ENCODE peak calls at places on chromosomes 5 and 9, in seven cellular contexts. Z is A549, N is sigmoid colon, H is ovary, L is transverse colon, J is esophagus muscularis mucosa, F is tibial nerve. D is an unnamed sample.

GRCh38 chr9:72894342-72894741 is 58.5 kb downstream of the ALDH1A1 start:
- DNase-seq in L (no peak), H (no peak), N (no peak), J (no peak), Z (no peak), F (no peak), D (no peak)

GRCh38 chr5:149217802-149218153 is 53.9 kb upstream of the AFAP1L1 start:
- DNase-seq in N (no peak), H (no peak), J (no peak), F (no peak), Z (no peak), L (no peak), D (no peak)

GRCh38 chr5:9524941-9525340 is 20.9 kb downstream of the SEMA5A start:
- DNase-seq in N (no peak), J (no peak), L (no peak), F (no peak), Z (no peak), H (no peak), D (no peak)

GRCh38 chr9:123453058-123453667 is 97.2 kb downstream of the CRB2 start:
- DNase-seq in H (no peak), F (no peak), L (no peak), Z (no peak), N (peak), J (no peak), D (no peak)

GRCh38 chr5:123916331-123917121 is 404.5 kb downstream of the CSNK1G3 start:
- DNase-seq in Z (no peak), F (no peak), H (no peak), N (no peak), L (no peak), J (no peak), D (no peak)

GRCh38 chr9:115604831-115605483 is 487.0 kb upstream of the TNC start:
- DNase-seq in J (no peak), Z (peak), N (no peak), L (no peak), H (no peak), F (no peak), D (no peak)

GRCh38 chr9:95645992-95646391 is 129.2 kb upstream of the PTCH1 start:
- DNase-seq in F (no peak), Z (no peak), J (no peak), L (no peak), H (no peak), N (no peak), D (no peak)

GRCh38 chr5:1519631-1520141 is 4.1 kb downstream of the LPCAT1 start:
- DNase-seq in H (peak), L (peak), N (peak), J (no peak), F (no peak), Z (no peak), D (peak)

DNA sequence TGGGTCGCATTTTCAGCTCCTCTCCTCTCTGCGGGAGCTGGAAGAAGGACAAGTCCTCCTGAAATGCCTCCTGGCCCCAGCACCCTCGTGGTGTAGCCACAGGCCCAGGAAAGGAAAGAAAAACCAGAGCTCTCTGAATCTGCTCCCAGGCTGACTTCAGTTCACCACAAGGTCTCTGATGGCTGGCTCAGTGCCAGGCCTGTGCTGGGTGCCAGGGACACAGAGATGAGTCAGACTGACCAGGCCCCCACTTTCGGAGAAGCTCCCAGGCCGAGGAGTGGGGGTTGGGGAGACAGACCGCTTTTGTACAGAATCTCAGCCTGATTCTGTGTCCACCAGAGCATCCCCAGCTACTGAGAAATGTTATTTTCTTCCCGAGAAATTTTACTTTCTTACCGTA is 12.1 kb downstream of the GLIPR2 start:
- DNase-seq in J (peak), F (peak), N (peak), L (peak), H (peak), Z (peak), D (peak)
- TF ChIP-seq CTCF in J (no peak), F (peak), N (no peak), L (no peak), H (no peak), Z (no peak), D (no peak)

GRCh38 chr5:102856374-102856748 is 101.3 kb downstream of the PAM start:
- DNase-seq in J (no peak), Z (no peak), L (no peak), H (no peak), N (no peak), F (no peak), D (no peak)

GRCh38 chr5:102858808-102859207 is 103.7 kb downstream of the PAM start:
- DNase-seq in J (no peak), Z (no peak), N (no peak), H (no peak), F (no peak), L (no peak), D (no peak)

GRCh38 chr5:102855684-102856373 is 100.7 kb downstream of the PAM start:
- DNase-seq in Z (no peak), N (no peak), L (no peak), J (no peak), F (no peak), H (no peak), D (no peak)

GRCh38 chr5:102858221-102858620 is 103.1 kb downstream of the PAM start:
- DNase-seq in F (no peak), L (no peak), J (no peak), Z (peak), N (no peak), H (no peak), D (no peak)

DNA sequence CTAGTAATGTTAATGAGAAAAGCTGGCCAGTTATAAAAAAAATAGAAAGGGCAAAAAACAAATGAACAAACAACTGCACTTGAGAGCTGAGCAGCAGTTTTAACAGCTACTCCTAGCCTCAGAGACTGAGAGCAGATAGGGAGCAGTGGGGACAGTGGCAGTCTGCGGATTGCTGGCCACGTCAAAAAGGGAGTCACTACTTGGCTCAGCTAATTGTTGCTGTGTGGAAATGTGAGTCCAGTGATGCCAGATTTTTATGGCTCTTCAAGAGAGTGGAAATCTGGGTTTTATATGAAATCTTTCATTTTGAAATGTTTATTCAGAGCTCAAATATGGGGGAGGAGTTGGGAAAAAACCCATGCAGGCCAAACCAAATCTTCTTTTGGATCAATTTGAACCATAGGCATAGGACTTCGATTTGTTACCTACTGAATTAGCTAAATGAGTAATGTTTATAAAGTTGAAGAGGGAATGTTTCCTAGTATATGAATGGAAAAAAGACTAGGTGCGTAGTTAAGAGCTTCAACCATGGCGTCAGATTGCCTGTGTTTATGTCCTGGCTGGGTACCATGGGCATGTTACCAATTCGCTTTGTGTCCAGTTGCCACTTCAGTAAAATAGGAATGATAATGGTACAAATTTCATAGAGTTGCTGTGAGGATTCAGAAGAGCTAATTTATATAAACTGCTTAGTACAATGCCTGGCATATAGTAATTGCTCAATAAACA is 102.1 kb downstream of the PAM start:
- DNase-seq in H (no peak), F (no peak), L (peak), N (peak), Z (no peak), J (no peak), D (peak)
- TF ChIP-seq EP300 in H (no peak), F (no peak), L (peak), N (peak), Z (no peak), J (peak), D (no peak)

GRCh38 chr5:116475232-116475828 is 99.3 kb downstream of the SEMA6A start:
- DNase-seq in L (no peak), N (no peak), F (no peak), Z (no peak), J (no peak), H (no peak), D (no peak)

GRCh38 chr5:116468583-116468982 is 106.0 kb downstream of the SEMA6A start:
- DNase-seq in F (no peak), J (no peak), L (no peak), N (no peak), Z (no peak), H (no peak), D (no peak)

GRCh38 chr5:116476903-116477537 is 97.6 kb downstream of the SEMA6A start:
- DNase-seq in N (no peak), L (no peak), Z (peak), F (no peak), H (no peak), J (no peak), D (no peak)

GRCh38 chr5:116473706-116474105 is 100.9 kb downstream of the SEMA6A start:
- DNase-seq in F (no peak), Z (no peak), H (no peak), L (no peak), J (no peak), N (no peak), D (no peak)

DNA sequence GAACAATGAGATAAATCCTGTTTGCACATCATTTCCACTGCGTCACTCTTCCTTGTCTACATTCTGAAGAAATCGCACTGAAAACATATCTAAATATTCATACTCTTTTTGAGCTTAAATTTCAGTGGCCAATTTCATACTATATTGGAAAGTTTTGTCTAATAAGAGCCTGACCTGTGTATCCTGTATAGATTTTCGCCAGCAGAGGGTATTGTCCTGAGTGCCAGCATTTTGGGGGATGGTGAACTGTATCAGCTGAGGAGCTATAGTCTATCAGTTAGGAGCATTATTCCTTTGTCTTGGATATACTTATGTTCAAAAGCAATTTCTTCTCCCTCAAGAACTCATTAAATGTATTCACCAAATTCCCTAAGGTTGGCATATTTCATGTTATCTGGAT is 102.3 kb downstream of the SEMA6A start:
- DNase-seq in F (no peak), J (no peak), L (no peak), N (no peak), H (no peak), Z (no peak), D (no peak)
- TF ChIP-seq CTCF in F (no peak), J (no peak), L (no peak), N (no peak), H (no peak), Z (no peak), D (no peak)

DNA sequence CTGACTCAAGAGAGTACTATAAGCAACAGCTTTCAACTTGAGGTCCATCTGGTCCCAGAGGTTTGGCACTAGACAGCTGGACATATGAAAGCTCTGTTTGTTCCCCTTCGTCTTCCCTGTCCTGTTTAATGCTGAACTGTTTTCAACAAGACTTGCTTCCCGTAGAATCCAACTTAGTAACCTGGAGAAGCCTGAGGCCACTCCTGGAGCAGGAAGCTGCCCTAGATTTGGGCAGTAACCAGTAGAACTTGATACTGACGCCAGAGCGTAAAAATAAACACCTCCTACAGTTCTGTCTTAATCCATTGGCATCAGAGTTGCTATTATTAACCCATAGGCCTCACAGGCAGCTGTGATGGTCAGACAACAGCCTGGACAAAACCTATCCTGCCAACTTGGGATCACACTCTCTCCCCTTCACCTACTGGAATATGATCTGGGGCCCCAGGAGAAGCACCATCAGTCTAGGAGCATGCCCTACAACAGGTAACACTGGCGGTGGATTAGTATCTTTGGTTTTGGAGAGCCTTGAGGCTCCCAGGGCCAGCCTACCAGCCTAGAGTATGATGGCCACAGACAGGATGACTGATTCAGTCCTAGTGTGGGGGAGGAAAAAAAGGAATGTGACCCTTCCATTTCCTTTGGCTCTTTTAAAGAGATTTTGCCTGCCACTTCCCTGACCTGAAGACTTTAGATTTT is 29.2 kb downstream of the RUSC2 start:
- DNase-seq in F (no peak), H (no peak), Z (peak), J (no peak), N (no peak), L (no peak), D (no peak)
- TF ChIP-seq EP300 in F (peak), H (no peak), Z (no peak), J (no peak), N (no peak), L (no peak), D (no peak)

DNA sequence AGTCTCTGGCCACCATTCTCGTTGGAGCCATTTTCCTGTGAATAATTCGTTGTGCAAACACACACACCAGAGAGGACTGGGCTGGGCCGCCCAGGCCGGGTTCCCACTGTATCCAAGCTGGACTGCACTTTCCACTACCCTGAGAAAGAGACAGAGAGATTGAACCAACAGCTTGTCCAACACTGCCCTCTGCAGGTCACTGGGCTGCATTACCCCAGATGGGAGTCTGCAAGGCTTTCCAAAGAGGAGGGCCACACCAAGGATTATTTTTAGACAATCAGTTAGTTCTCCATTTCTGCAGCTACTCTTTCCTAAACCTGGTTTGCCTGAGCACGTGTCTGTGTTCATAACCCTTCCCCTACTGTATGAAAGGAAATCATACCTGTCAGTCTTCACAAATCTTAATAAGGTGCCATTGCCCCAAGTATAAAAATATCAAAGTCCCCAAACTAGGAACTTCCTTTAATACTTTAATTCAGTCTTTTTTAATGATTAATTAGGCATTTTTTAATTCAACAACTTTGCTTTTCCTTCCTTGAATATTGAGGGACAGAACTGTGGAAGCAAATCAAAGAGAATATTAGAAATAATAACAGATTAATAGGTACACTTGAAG is 13.3 kb upstream of the FGF1 start:
- DNase-seq in N (peak), Z (peak), L (peak), F (peak), J (peak), H (peak), D (peak)
- TF ChIP-seq CTCF in N (peak), Z (peak), L (peak), F (peak), J (peak), H (peak), D (peak)

GRCh38 chr9:78292026-78292425 is 4.9 kb upstream of the PSAT1 start:
- DNase-seq in H (no peak), L (no peak), F (no peak), N (no peak), Z (no peak), J (no peak), D (no peak)

GRCh38 chr9:78292716-78293497 is 4.0 kb upstream of the PSAT1 start:
- DNase-seq in Z (no peak), J (peak), F (no peak), L (no peak), N (no peak), H (no peak), D (no peak)

GRCh38 chr9:78289474-78289873 is 7.5 kb upstream of the PSAT1 start:
- DNase-seq in Z (no peak), J (no peak), L (no peak), N (no peak), H (no peak), F (no peak), D (no peak)

GRCh38 chr9:78288214-78288892 is 8.6 kb upstream of the PSAT1 start:
- DNase-seq in L (no peak), J (no peak), N (no peak), H (no peak), F (no peak), Z (no peak), D (no peak)

DNA sequence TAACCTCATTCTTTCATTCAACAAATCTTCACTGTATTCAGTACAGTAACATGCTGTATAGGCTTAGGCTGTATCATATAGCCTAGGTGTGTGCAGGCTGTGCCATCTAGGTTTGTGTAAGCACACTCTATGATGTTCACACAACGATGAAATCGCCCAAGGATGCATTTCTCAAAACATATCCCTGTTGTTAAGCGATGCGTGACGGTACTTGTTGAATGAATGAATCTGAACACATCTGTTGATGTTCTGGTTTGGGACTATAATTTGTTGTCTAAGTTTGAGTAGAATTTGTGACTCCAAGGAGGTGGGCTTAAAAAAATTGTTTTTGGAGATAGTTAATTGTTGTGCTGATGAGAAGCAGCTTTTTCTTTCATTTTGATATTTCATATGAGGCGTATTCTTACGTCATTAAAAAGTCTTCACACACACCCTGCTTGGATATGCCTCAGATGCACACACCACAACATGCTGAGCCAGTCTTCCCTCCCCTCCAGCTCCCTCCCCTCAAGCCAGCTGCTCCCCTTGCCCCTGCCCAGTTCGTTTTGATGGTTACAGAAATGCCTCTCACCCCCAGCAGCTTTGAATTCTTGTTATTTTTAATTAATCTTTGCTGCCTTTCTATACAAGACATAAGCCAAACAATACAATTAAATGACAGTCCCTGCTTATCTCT is 5.5 kb upstream of the PSAT1 start:
- DNase-seq in N (no peak), Z (no peak), F (no peak), J (no peak), H (no peak), L (no peak), D (no peak)
- TF ChIP-seq EP300 in N (no peak), Z (no peak), F (no peak), J (no peak), H (no peak), L (no peak), D (no peak)

DNA sequence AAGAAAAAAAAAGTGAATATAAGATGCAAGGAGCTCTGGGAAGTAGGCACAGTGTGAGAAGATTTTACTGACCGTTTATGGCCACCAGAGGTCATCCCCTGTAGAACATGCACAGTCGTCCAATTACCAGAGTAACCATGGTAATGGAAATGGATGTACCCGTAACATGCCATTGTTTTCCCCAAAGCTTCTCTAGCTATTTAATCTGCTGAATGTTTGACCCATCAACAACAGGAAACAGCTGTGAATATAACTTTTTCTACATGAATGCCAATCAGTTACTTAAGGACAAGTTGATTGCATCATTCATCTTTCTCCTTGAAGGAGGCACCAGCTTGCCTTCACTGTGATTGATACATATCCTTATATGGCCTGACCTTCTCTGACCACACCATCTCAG is 1967.0 kb upstream of the CDH9 start:
- DNase-seq in H (no peak), J (no peak), Z (peak), F (no peak), N (no peak), L (no peak), D (no peak)
- TF ChIP-seq CTCF in H (no peak), J (no peak), Z (peak), F (no peak), N (no peak), L (no peak), D (no peak)

GRCh38 chr5:128038641-128039040 is 44.9 kb upstream of the SLC12A2 start:
- DNase-seq in J (no peak), H (no peak), Z (peak), F (no peak), L (no peak), N (no peak), D (no peak)
- TF ChIP-seq EP300 in J (no peak), H (no peak), Z (no peak), F (peak), L (no peak), N (no peak), D (no peak)